ENCODE peak calls at places on chromosomes 3 and 15, in five cellular contexts. W is H1, O is HEK293T, X is HepG2, S is GM12878. L is an unnamed sample.

GRCh38 chr3:107810195-107811071 is 280.4 kb downstream of the CD47 start:
- DNase-seq in W (no peak), O (no peak), X (peak), S (peak), L (no peak)

GRCh38 chr3:124832782-124833709 is 54.1 kb downstream of the ITGB5 start:
- DNase-seq in W (no peak), O (no peak), X (no peak), S (no peak), L (no peak)

GRCh38 chr15:94494732-94495131 is 263.4 kb downstream of the MCTP2 start:
- DNase-seq in W (no peak), O (no peak), X (no peak), S (no peak), L (no peak)

GRCh38 chr3:130715616-130716015 is 31.0 kb downstream of the PIK3R4 start:
- DNase-seq in W (no peak), O (no peak), X (no peak), S (no peak), L (no peak)

GRCh38 chr15:73691398-73691797 is 7.2 kb downstream of the CD276 start:
- DNase-seq in W (no peak), O (no peak), X (no peak), S (no peak), L (no peak)

GRCh38 chr3:128408693-128409620 is 57.7 kb downstream of the DNAJB8 start:
- DNase-seq in W (no peak), O (no peak), X (no peak), S (no peak), L (no peak)

GRCh38 chr15:50880221-50880620 is 28.3 kb upstream of the AP4E1 start:
- DNase-seq in W (no peak), O (no peak), X (no peak), S (no peak), L (no peak)

GRCh38 chr15:100879461-100880138 is at the start of gene ALDH1A3:
- DNase-seq in W (no peak), O (peak), X (no peak), S (no peak), L (no peak)

GRCh38 chr3:185316740-185317407 is 46.1 kb upstream of the MAP3K13 start:
- DNase-seq in W (no peak), O (no peak), X (peak), S (no peak), L (no peak)

GRCh38 chr15:67501177-67501835 is 19.6 kb upstream of the C15orf61 start:
- DNase-seq in W (no peak), O (no peak), X (peak), S (no peak), L (peak)

GRCh38 chr3:18086078-18086477 is 339.1 kb downstream of the SATB1 start:
- DNase-seq in W (no peak), O (no peak), X (no peak), S (no peak), L (no peak)

GRCh38 chr3:117016359-117016758 is 306.8 kb downstream of the TUSC7 start:
- DNase-seq in W (peak), O (no peak), X (no peak), S (no peak), L (peak)

GRCh38 chr3:29318251-29318650 is 37.4 kb downstream of the RBMS3 start:
- DNase-seq in W (no peak), O (no peak), X (no peak), S (no peak), L (no peak)

GRCh38 chr3:16305121-16305541 is 40.1 kb downstream of the OXNAD1 start:
- DNase-seq in W (no peak), O (no peak), X (no peak), S (no peak), L (no peak)

GRCh38 chr3:9947025-9947995 is 4.9 kb downstream of the PRRT3 start:
- DNase-seq in W (no peak), O (no peak), X (peak), S (no peak), L (no peak)
- TF ChIP-seq SUZ12 in W (no peak), O (no peak), X (no peak), S (no peak), L (no peak)

GRCh38 chr3:65030014-65030627 is 342.3 kb upstream of the ADAMTS9 start:
- DNase-seq in W (no peak), O (no peak), X (no peak), S (no peak), L (no peak)

GRCh38 chr3:65028024-65028423 is 340.2 kb upstream of the ADAMTS9 start:
- DNase-seq in W (no peak), O (no peak), X (no peak), S (no peak), L (no peak)

GRCh38 chr3:65029130-65029529 is 341.3 kb upstream of the ADAMTS9 start:
- DNase-seq in W (no peak), O (no peak), X (no peak), S (no peak), L (no peak)

GRCh38 chr3:65033577-65033976 is 345.8 kb upstream of the ADAMTS9 start:
- DNase-seq in W (no peak), O (no peak), X (no peak), S (no peak), L (no peak)

DNA sequence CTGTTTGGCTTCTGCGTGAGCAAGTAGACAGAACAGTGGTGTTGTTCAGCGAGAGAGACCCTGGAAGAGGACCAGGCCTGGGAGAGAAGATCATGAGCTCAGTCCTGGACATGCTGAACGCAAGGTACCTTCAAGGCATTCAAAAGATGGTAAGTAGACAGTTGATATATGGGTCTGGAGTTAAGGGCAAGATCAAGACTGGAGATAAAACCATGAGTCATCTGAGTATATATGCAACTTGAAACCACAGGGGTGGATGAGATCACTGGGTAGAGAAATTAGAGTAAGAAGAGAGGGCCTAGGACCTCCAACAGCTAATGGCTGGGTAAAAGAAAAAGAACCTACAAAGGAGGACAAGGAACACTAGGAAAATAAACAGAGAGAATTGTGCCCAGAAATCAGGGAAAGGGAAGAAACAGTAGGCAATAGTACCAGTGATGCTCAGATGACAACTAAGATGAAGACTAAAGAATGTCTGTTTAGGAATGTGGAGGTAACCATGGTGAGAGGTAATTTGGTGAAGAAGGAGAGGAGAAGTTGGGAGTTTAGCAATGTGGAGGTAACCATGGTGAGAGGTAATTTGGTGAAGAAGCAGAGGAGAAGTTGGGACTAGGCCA is 343.2 kb upstream of the ADAMTS9 start:
- DNase-seq in W (no peak), O (peak), X (no peak), S (no peak), L (no peak)
- TF ChIP-seq SUZ12 in W (no peak), O (no peak), X (no peak), S (no peak), L (no peak)

GRCh38 chr3:42658091-42658770 is 4.7 kb downstream of the ZBTB47 start:
- DNase-seq in W (no peak), O (no peak), X (no peak), S (no peak), L (no peak)
- TF ChIP-seq SUZ12 in W (no peak), O (no peak), X (no peak), S (no peak), L (no peak)

GRCh38 chr15:41957021-41957897 is 15.1 kb downstream of the EHD4 start:
- DNase-seq in W (no peak), O (no peak), X (no peak), S (peak), L (no peak)
- TF ChIP-seq SUZ12 in W (no peak), O (no peak), X (no peak), S (no peak), L (no peak)

DNA sequence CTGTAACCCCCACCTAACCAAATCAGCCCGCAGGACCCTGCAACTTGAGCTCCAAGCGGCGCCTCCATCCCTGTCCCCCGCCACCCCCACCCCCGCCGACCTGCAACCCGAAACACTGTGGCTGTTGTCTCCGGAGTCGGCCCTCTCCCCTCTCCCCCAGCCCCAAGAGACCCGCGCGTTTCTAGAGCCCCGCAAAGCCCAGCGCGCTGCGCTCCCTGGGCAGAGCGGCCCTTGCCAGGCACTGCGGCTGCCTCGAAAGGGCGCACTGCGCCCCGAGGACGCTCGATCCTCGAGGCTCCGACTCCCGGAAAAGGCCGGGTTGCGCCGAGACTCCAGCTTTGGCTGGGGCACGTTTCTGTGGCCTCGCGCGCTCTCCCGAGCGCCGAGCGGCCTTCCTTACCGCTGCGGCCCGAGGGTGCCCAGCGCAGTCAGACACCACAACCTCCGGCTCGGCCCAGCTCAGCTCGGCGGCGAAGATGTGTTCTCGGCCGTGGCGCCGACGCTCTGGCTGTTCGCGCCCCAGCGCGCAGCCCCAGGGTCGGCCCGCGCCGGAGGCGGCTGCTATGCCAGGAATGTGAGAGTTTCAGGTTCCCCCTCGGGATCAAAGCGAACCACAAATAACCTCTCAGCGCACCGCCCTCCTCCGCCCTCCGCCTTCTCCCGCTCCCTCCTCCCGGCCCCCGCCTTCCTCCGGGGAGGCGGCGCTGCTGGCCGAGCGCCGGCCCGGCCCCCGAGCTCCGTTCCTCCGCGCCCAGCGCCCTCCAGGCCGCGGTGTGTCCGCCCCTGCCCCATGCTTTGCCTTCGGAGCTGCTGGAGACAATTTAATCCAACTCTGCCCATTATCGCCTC is at the start of gene AMOTL2:
- DNase-seq in W (peak), O (peak), X (peak), S (no peak), L (peak)
- TF ChIP-seq SUZ12 in W (no peak), O (no peak), X (no peak), S (no peak), L (no peak)

GRCh38 chr3:179967622-179968021 is 69.1 kb downstream of the PEX5L start:
- DNase-seq in W (no peak), O (no peak), X (no peak), S (no peak), L (no peak)
- TF ChIP-seq SUZ12 in W (no peak), O (no peak), X (no peak), S (no peak), L (no peak)

DNA sequence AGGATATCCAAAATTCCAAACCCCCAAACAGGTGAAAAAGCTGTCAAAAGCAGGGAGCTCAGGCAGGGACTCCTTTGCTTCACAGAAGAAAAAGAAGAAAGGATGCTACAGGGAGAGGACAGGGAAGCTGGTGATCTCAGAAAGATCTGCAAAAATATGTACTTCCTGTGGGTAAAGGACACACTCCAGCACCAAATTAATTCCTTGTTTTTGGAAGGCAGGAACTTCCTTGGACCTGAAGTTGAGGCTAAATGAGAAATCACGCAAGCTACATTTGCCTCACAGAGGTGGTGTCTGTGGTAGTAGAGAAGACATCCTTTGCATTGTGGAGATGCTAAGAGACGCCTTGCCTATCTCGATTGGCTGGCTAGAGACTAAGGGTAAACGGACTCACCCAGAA is 26.7 kb upstream of the ANPEP start:
- DNase-seq in W (no peak), O (no peak), X (no peak), S (no peak), L (no peak)
- TF ChIP-seq SUZ12 in W (no peak), O (no peak), X (no peak), S (no peak), L (no peak)